ENCODE peak calls at places on chromosomes 3 and 15, in six cellular contexts. W, D, K, F, Z and V are unnamed samples.

GRCh38 chr3:169760479-169760878 is 4.4 kb downstream of the TERC start:
- DNase-seq in W (no peak), D (no peak), K (no peak), F (no peak), Z (no peak), V (no peak)

GRCh38 chr15:66931768-66932633 is 133.4 kb upstream of the SMAD3 start:
- DNase-seq in W (no peak), D (peak), K (no peak), F (no peak), Z (no peak), V (no peak)

GRCh38 chr15:59998256-59999063 is 5.7 kb upstream of the FOXB1 start:
- DNase-seq in W (no peak), D (no peak), K (no peak), F (no peak), Z (no peak), V (no peak)

GRCh38 chr3:23389686-23390085 is 186.6 kb downstream of the UBE2E2 start:
- DNase-seq in W (no peak), D (no peak), K (no peak), F (no peak), Z (no peak), V (no peak)

GRCh38 chr3:7190094-7190493 is 329.2 kb downstream of the GRM7 start:
- DNase-seq in W (no peak), D (no peak), K (no peak), F (no peak), Z (no peak), V (no peak)

GRCh38 chr3:140128217-140129137 is 193.5 kb downstream of the CLSTN2 start:
- DNase-seq in W (no peak), D (peak), K (no peak), F (peak), Z (no peak), V (peak)

GRCh38 chr3:10311710-10312109 is 9.2 kb downstream of the SEC13 start:
- DNase-seq in W (no peak), D (no peak), K (no peak), F (no peak), Z (no peak), V (no peak)

GRCh38 chr3:188876370-188876769 is 295.4 kb upstream of the TPRG1 start:
- DNase-seq in W (no peak), D (no peak), K (no peak), F (no peak), Z (no peak), V (no peak)

GRCh38 chr3:63385629-63386028 is 107.5 kb downstream of the SYNPR start:
- DNase-seq in W (no peak), D (no peak), K (no peak), F (no peak), Z (no peak), V (no peak)

GRCh38 chr3:128009952-128010846 is 42.0 kb upstream of the SEC61A1 start:
- DNase-seq in W (no peak), D (no peak), K (no peak), F (no peak), Z (no peak), V (no peak)

GRCh38 chr3:37985637-37986320 is 4.8 kb upstream of the VILL start:
- DNase-seq in W (no peak), D (peak), K (no peak), F (peak), Z (no peak), V (no peak)

GRCh38 chr3:159800434-159801121 is 188.1 kb upstream of the IL12A start:
- DNase-seq in W (no peak), D (no peak), K (no peak), F (no peak), Z (no peak), V (no peak)

GRCh38 chr3:119641416-119641815 is 19.0 kb downstream of the POPDC2 start:
- DNase-seq in W (no peak), D (no peak), K (no peak), F (no peak), Z (no peak), V (no peak)

GRCh38 chr15:63048986-63049665 is 6.6 kb downstream of the TPM1 start:
- DNase-seq in W (no peak), D (peak), K (peak), F (peak), Z (peak), V (peak)

GRCh38 chr15:90868261-90868689 is at the start of gene FURIN:
- DNase-seq in W (no peak), D (peak), K (no peak), F (no peak), Z (no peak), V (no peak)

GRCh38 chr3:16112910-16113504 is 61.5 kb upstream of the GALNT15 start:
- DNase-seq in W (no peak), D (no peak), K (no peak), F (no peak), Z (no peak), V (no peak)

GRCh38 chr3:73547427-73548036 is 77.2 kb downstream of the PDZRN3 start:
- DNase-seq in W (no peak), D (peak), K (no peak), F (no peak), Z (no peak), V (no peak)

GRCh38 chr3:138468886-138469285 is 34.5 kb downstream of the ESYT3 start:
- DNase-seq in W (no peak), D (no peak), K (no peak), F (no peak), Z (no peak), V (no peak)

GRCh38 chr3:30232142-30232541 is 374.3 kb upstream of the TGFBR2 start:
- DNase-seq in W (no peak), D (no peak), K (no peak), F (no peak), Z (no peak), V (no peak)

GRCh38 chr3:100400782-100401673 is at the start of the genes LNP1 and TOMM70:
- DNase-seq in W (peak), D (peak), K (peak), F (peak), Z (peak), V (peak)

GRCh38 chr15:83775738-83776137 is 121.8 kb downstream of the ADAMTSL3 start:
- DNase-seq in W (no peak), D (no peak), K (no peak), F (no peak), Z (no peak), V (no peak)

GRCh38 chr3:72144773-72145505 is 360.0 kb upstream of the PROK2 start:
- DNase-seq in W (peak), D (no peak), K (no peak), F (no peak), Z (no peak), V (no peak)

GRCh38 chr15:39154136-39154770 is 426.6 kb upstream of the THBS1 start:
- DNase-seq in W (no peak), D (no peak), K (no peak), F (no peak), Z (no peak), V (no peak)

GRCh38 chr15:62766599-62766998 is 275.9 kb upstream of the TPM1 start:
- DNase-seq in W (no peak), D (no peak), K (no peak), F (no peak), Z (no peak), V (no peak)

GRCh38 chr15:62472616-62473299 is 307.7 kb upstream of the C2CD4B start:
- DNase-seq in W (no peak), D (no peak), K (no peak), F (no peak), Z (no peak), V (no peak)

GRCh38 chr3:194971009-194971408 is 285.3 kb downstream of the FAM43A start:
- DNase-seq in W (no peak), D (no peak), K (no peak), F (no peak), Z (no peak), V (no peak)

GRCh38 chr15:75420698-75421097 is 30.8 kb downstream of the SIN3A start:
- DNase-seq in W (no peak), D (no peak), K (no peak), F (no peak), Z (no peak), V (no peak)

GRCh38 chr3:170520996-170521395 is 64.9 kb downstream of the SLC7A14 start:
- DNase-seq in W (no peak), D (no peak), K (no peak), F (no peak), Z (no peak), V (no peak)

GRCh38 chr15:33913459-33913858 is 54.8 kb upstream of the CHRM5 start:
- DNase-seq in W (no peak), D (no peak), K (no peak), F (no peak), Z (no peak), V (no peak)

GRCh38 chr3:66297917-66298316 is 77.1 kb downstream of the SLC25A26 start:
- DNase-seq in W (no peak), D (no peak), K (no peak), F (no peak), Z (no peak), V (no peak)

GRCh38 chr15:83475551-83475950 is 28.4 kb downstream of the SH3GL3 start:
- DNase-seq in W (no peak), D (no peak), K (no peak), F (no peak), Z (no peak), V (no peak)

GRCh38 chr3:12194209-12194608 is 35.5 kb upstream of the TIMP4 start:
- DNase-seq in W (no peak), D (peak), K (no peak), F (no peak), Z (no peak), V (no peak)

GRCh38 chr15:65409284-65409631 is 13.5 kb downstream of the IGDCC4 start:
- DNase-seq in W (no peak), D (no peak), K (no peak), F (no peak), Z (no peak), V (no peak)

GRCh38 chr3:97940034-97940433 is 32.2 kb downstream of the RIOX2 start:
- DNase-seq in W (no peak), D (no peak), K (no peak), F (no peak), Z (no peak), V (no peak)
- TF ChIP-seq CTCF in W (no peak), D (no peak), K (no peak), F (no peak), Z (no peak), V (no peak)

GRCh38 chr15:32828507-32829186 is 110.8 kb downstream of the GREM1 start:
- DNase-seq in W (no peak), D (no peak), K (no peak), F (no peak), Z (no peak), V (no peak)
- TF ChIP-seq CTCF in W (no peak), D (no peak), K (no peak), F (no peak), Z (no peak), V (no peak)

DNA sequence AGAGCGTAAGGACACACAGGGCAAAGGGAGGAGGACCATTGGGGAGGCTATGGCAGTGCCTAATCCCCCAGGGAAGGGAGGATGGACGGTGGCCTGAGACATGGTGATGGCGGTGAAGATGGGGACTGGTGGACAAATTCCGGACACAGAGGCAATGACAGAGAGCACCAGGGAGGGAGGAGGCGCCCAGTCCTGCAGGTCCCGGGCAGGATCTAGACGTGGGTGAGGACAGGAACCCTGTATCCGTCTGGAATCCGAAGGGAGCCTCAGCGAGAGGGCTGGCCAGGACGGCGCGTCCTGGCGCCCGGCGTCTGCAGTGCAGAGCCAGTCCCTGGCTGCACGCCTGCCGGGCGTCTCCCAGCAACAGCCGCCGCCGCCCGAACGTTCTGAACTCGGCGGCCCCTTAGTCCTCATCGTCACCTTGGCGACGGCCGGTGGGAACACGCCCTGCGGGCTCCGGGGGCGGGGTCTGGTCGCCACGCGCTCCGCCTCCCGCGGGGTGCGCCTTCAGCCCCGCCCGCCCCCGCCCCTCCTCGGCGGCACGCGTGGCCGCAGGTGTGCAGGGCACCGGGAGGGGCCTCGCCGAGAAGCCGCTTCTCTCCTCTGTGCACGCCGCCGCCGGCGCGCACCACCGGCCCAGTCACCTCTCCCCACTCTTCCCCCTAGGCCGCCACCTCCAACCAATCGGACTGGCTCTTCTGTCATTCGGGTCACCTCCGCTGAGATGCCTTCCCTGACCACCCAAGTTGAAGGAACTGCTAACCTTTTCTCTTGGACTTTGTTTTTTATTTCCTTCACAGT is 11.6 kb downstream of the XIRP1 start:
- DNase-seq in W (peak), D (peak), K (peak), F (peak), Z (peak), V (peak)
- TF ChIP-seq CTCF in W (no peak), D (no peak), K (no peak), F (no peak), Z (peak), V (peak)

GRCh38 chr3:123019591-123019990 is 8.0 kb downstream of the SEMA5B start:
- DNase-seq in W (no peak), D (no peak), K (no peak), F (no peak), Z (no peak), V (no peak)

GRCh38 chr3:123011484-123011883 is 16.1 kb downstream of the SEMA5B start:
- DNase-seq in W (no peak), D (no peak), K (no peak), F (no peak), Z (no peak), V (no peak)

GRCh38 chr3:123013876-123014275 is 13.7 kb downstream of the SEMA5B start:
- DNase-seq in W (no peak), D (no peak), K (no peak), F (peak), Z (no peak), V (no peak)

GRCh38 chr3:123012652-123013051 is 14.9 kb downstream of the SEMA5B start:
- DNase-seq in W (no peak), D (no peak), K (no peak), F (no peak), Z (no peak), V (no peak)

DNA sequence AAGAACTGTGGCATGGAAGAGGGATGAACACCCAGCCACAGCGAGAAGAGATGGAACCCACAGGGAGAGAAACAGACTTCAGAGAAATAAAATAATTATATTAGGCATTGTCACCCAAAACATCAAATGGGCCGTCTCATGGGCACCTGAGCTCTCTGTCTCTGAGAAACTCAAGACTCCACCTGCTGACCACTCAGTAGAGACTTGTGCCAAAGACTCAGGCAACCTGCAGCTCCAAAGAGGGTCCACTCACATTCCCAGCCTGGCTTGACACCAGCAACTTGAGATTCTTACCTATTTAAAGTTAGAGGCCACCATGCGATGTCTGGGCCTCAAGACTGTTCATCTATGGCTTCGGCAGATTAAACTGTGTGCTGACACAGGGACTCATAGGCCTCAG is 12.0 kb downstream of the SEMA5B start:
- DNase-seq in W (no peak), D (no peak), K (no peak), F (no peak), Z (no peak), V (no peak)
- TF ChIP-seq CTCF in W (no peak), D (no peak), K (no peak), F (no peak), Z (no peak), V (no peak)

GRCh38 chr3:143119009-143119914 is at the start of gene CHST2:
- DNase-seq in W (peak), D (peak), K (peak), F (peak), Z (peak), V (peak)
- TF ChIP-seq CTCF in W (no peak), D (no peak), K (no peak), F (no peak), Z (no peak), V (no peak)

GRCh38 chr3:123297627-123297899 is 95.8 kb downstream of the SEC22A start:
- DNase-seq in W (no peak), D (no peak), K (no peak), F (no peak), Z (no peak), V (no peak)
- TF ChIP-seq CTCF in W (no peak), D (no peak), K (no peak), F (no peak), Z (no peak), V (no peak)